ENCODE peak calls at places on chromosomes 16 and 17, in eight cellular contexts. One of them, this sample, is unnamed.

GRCh38 chr16:5504028-5504758 is 406.6 kb upstream of the EEF2KMT start:
- DNase-seq in caudate nucleus: peak
- DNase-seq in kidney tubule cell: peak
- DNase-seq in NCI-H524: no peak
- DNase-seq in substantia nigra: no peak
- DNase-seq in heart right ventricle: peak
- DNase-seq in esophagus squamous epithelium: no peak
- DNase-seq in kidney: peak
- DNase-seq in this sample: no peak

GRCh38 chr17:61285483-61286320 is 113.9 kb upstream of the TBX2 start:
- DNase-seq in heart right ventricle: peak
- DNase-seq in caudate nucleus: no peak
- DNase-seq in kidney: peak
- DNase-seq in esophagus squamous epithelium: no peak
- DNase-seq in kidney tubule cell: peak
- DNase-seq in NCI-H524: no peak
- DNase-seq in substantia nigra: no peak
- DNase-seq in this sample: no peak

GRCh38 chr17:62134397-62134796 is 69.3 kb upstream of the MED13 start:
- DNase-seq in kidney: no peak
- DNase-seq in caudate nucleus: no peak
- DNase-seq in substantia nigra: no peak
- DNase-seq in kidney tubule cell: no peak
- DNase-seq in NCI-H524: peak
- DNase-seq in heart right ventricle: no peak
- DNase-seq in esophagus squamous epithelium: no peak
- DNase-seq in this sample: no peak

GRCh38 chr16:80743273-80743672 is 61.1 kb downstream of the CDYL2 start:
- DNase-seq in kidney tubule cell: peak
- DNase-seq in substantia nigra: no peak
- DNase-seq in caudate nucleus: no peak
- DNase-seq in NCI-H524: no peak
- DNase-seq in esophagus squamous epithelium: no peak
- DNase-seq in heart right ventricle: no peak
- DNase-seq in kidney: no peak
- DNase-seq in this sample: no peak

GRCh38 chr16:11389631-11390565 is 44.6 kb downstream of the RMI2 start:
- DNase-seq in substantia nigra: no peak
- DNase-seq in kidney tubule cell: no peak
- DNase-seq in esophagus squamous epithelium: no peak
- DNase-seq in heart right ventricle: no peak
- DNase-seq in NCI-H524: no peak
- DNase-seq in kidney: no peak
- DNase-seq in caudate nucleus: no peak
- DNase-seq in this sample: no peak

GRCh38 chr16:26721290-26721689 is 345.4 kb upstream of the C16orf82 start:
- DNase-seq in kidney tubule cell: peak
- DNase-seq in kidney: no peak
- DNase-seq in substantia nigra: no peak
- DNase-seq in esophagus squamous epithelium: no peak
- DNase-seq in heart right ventricle: no peak
- DNase-seq in NCI-H524: no peak
- DNase-seq in caudate nucleus: no peak
- DNase-seq in this sample: no peak

GRCh38 chr17:36183811-36184765 is 7.7 kb upstream of the TBC1D3B start:
- DNase-seq in kidney tubule cell: no peak
- DNase-seq in kidney: no peak
- DNase-seq in esophagus squamous epithelium: no peak
- DNase-seq in heart right ventricle: no peak
- DNase-seq in caudate nucleus: no peak
- DNase-seq in substantia nigra: no peak
- DNase-seq in NCI-H524: no peak
- DNase-seq in this sample: no peak

GRCh38 chr17:7982171-7982570 is 20.2 kb upstream of the GUCY2D start:
- DNase-seq in heart right ventricle: no peak
- DNase-seq in kidney tubule cell: peak
- DNase-seq in substantia nigra: no peak
- DNase-seq in kidney: no peak
- DNase-seq in NCI-H524: no peak
- DNase-seq in caudate nucleus: no peak
- DNase-seq in esophagus squamous epithelium: no peak
- DNase-seq in this sample: no peak

GRCh38 chr17:28555022-28555421 is 2.6 kb upstream of the UNC119 start:
- DNase-seq in kidney: no peak
- DNase-seq in kidney tubule cell: no peak
- DNase-seq in caudate nucleus: no peak
- DNase-seq in NCI-H524: no peak
- DNase-seq in substantia nigra: no peak
- DNase-seq in esophagus squamous epithelium: no peak
- DNase-seq in heart right ventricle: no peak
- DNase-seq in this sample: no peak

GRCh38 chr16:2009302-2009711 is 314 bp downstream of the ZNF598 start:
- DNase-seq in substantia nigra: no peak
- DNase-seq in NCI-H524: no peak
- DNase-seq in caudate nucleus: no peak
- DNase-seq in heart right ventricle: no peak
- DNase-seq in kidney: peak
- DNase-seq in kidney tubule cell: no peak
- DNase-seq in esophagus squamous epithelium: no peak
- DNase-seq in this sample: peak

GRCh38 chr16:10940501-10941079 is 1.7 kb downstream of the DEXI start:
- DNase-seq in heart right ventricle: no peak
- DNase-seq in NCI-H524: no peak
- DNase-seq in substantia nigra: no peak
- DNase-seq in caudate nucleus: no peak
- DNase-seq in esophagus squamous epithelium: no peak
- DNase-seq in kidney: no peak
- DNase-seq in kidney tubule cell: no peak
- DNase-seq in this sample: no peak

GRCh38 chr16:28522792-28523191 is 16.0 kb downstream of the NUPR1 start:
- DNase-seq in substantia nigra: no peak
- DNase-seq in caudate nucleus: no peak
- DNase-seq in kidney: no peak
- DNase-seq in heart right ventricle: no peak
- DNase-seq in kidney tubule cell: no peak
- DNase-seq in NCI-H524: no peak
- DNase-seq in esophagus squamous epithelium: no peak
- DNase-seq in this sample: no peak

GRCh38 chr16:59698341-59698979 is 964.3 kb upstream of the GOT2 start:
- DNase-seq in heart right ventricle: no peak
- DNase-seq in kidney tubule cell: no peak
- DNase-seq in NCI-H524: peak
- DNase-seq in kidney: no peak
- DNase-seq in esophagus squamous epithelium: no peak
- DNase-seq in substantia nigra: no peak
- DNase-seq in caudate nucleus: no peak
- DNase-seq in this sample: no peak

GRCh38 chr16:84497836-84498610 is 6.4 kb downstream of the MEAK7 start:
- DNase-seq in NCI-H524: no peak
- DNase-seq in kidney: no peak
- DNase-seq in caudate nucleus: no peak
- DNase-seq in heart right ventricle: no peak
- DNase-seq in kidney tubule cell: no peak
- DNase-seq in esophagus squamous epithelium: no peak
- DNase-seq in substantia nigra: no peak
- DNase-seq in this sample: no peak

GRCh38 chr16:18804540-18804939 is 3.2 kb upstream of the ARL6IP1 start:
- DNase-seq in heart right ventricle: no peak
- DNase-seq in esophagus squamous epithelium: no peak
- DNase-seq in caudate nucleus: no peak
- DNase-seq in NCI-H524: peak
- DNase-seq in kidney tubule cell: no peak
- DNase-seq in substantia nigra: no peak
- DNase-seq in kidney: no peak
- DNase-seq in this sample: no peak

GRCh38 chr17:39722965-39723848 is 7.1 kb downstream of the MIEN1 start:
- DNase-seq in kidney: no peak
- DNase-seq in kidney tubule cell: no peak
- DNase-seq in NCI-H524: no peak
- DNase-seq in substantia nigra: no peak
- DNase-seq in esophagus squamous epithelium: no peak
- DNase-seq in heart right ventricle: no peak
- DNase-seq in caudate nucleus: no peak
- DNase-seq in this sample: peak

GRCh38 chr16:62088731-62089410 is 52.6 kb upstream of the CDH8 start:
- DNase-seq in heart right ventricle: no peak
- DNase-seq in NCI-H524: no peak
- DNase-seq in kidney: no peak
- DNase-seq in kidney tubule cell: no peak
- DNase-seq in esophagus squamous epithelium: no peak
- DNase-seq in caudate nucleus: no peak
- DNase-seq in substantia nigra: no peak
- DNase-seq in this sample: no peak

GRCh38 chr16:56189990-56190902 is 1.0 kb upstream of the GNAO1 start:
- DNase-seq in caudate nucleus: peak
- DNase-seq in heart right ventricle: no peak
- DNase-seq in kidney: peak
- DNase-seq in substantia nigra: no peak
- DNase-seq in esophagus squamous epithelium: no peak
- DNase-seq in NCI-H524: no peak
- DNase-seq in kidney tubule cell: no peak
- DNase-seq in this sample: no peak

GRCh38 chr17:48546924-48547838 is 2.3 kb upstream of the HOXB2 start:
- DNase-seq in substantia nigra: no peak
- DNase-seq in esophagus squamous epithelium: no peak
- DNase-seq in kidney: no peak
- DNase-seq in caudate nucleus: no peak
- DNase-seq in kidney tubule cell: peak
- DNase-seq in NCI-H524: no peak
- DNase-seq in heart right ventricle: no peak
- DNase-seq in this sample: no peak

GRCh38 chr16:30372037-30372712 is 1.9 kb upstream of the TBC1D10B start:
- DNase-seq in substantia nigra: no peak
- DNase-seq in heart right ventricle: no peak
- DNase-seq in kidney: no peak
- DNase-seq in NCI-H524: no peak
- DNase-seq in kidney tubule cell: no peak
- DNase-seq in caudate nucleus: no peak
- DNase-seq in esophagus squamous epithelium: no peak
- DNase-seq in this sample: no peak

GRCh38 chr17:8392674-8393469 is 4.8 kb downstream of the RNF222 start:
- DNase-seq in kidney tubule cell: no peak
- DNase-seq in esophagus squamous epithelium: no peak
- DNase-seq in kidney: peak
- DNase-seq in heart right ventricle: no peak
- DNase-seq in substantia nigra: no peak
- DNase-seq in NCI-H524: no peak
- DNase-seq in caudate nucleus: no peak
- DNase-seq in this sample: no peak

GRCh38 chr17:4142107-4142900 is 526 bp downstream of the ZZEF1 start:
- DNase-seq in kidney: peak
- DNase-seq in esophagus squamous epithelium: no peak
- DNase-seq in kidney tubule cell: peak
- DNase-seq in substantia nigra: no peak
- DNase-seq in NCI-H524: no peak
- DNase-seq in heart right ventricle: peak
- DNase-seq in caudate nucleus: no peak
- DNase-seq in this sample: peak

GRCh38 chr17:63927464-63928171 is 4.5 kb downstream of the CD79B start:
- DNase-seq in esophagus squamous epithelium: no peak
- DNase-seq in caudate nucleus: no peak
- DNase-seq in kidney: peak
- DNase-seq in kidney tubule cell: no peak
- DNase-seq in NCI-H524: no peak
- DNase-seq in heart right ventricle: no peak
- DNase-seq in substantia nigra: no peak
- DNase-seq in this sample: no peak

GRCh38 chr16:2786826-2787151 is 571 bp downstream of the PRSS33 start:
- DNase-seq in heart right ventricle: no peak
- DNase-seq in substantia nigra: no peak
- DNase-seq in esophagus squamous epithelium: no peak
- DNase-seq in caudate nucleus: no peak
- DNase-seq in kidney tubule cell: no peak
- DNase-seq in kidney: no peak
- DNase-seq in NCI-H524: no peak
- DNase-seq in this sample: no peak

GRCh38 chr17:68199837-68200688 is 47.8 kb upstream of the AMZ2 start:
- DNase-seq in caudate nucleus: no peak
- DNase-seq in substantia nigra: no peak
- DNase-seq in kidney: no peak
- DNase-seq in NCI-H524: no peak
- DNase-seq in esophagus squamous epithelium: no peak
- DNase-seq in kidney tubule cell: no peak
- DNase-seq in heart right ventricle: no peak
- DNase-seq in this sample: no peak

GRCh38 chr17:65254166-65254565 is 117.0 kb downstream of the RGS9 start:
- DNase-seq in heart right ventricle: no peak
- DNase-seq in kidney tubule cell: peak
- DNase-seq in esophagus squamous epithelium: no peak
- DNase-seq in kidney: no peak
- DNase-seq in substantia nigra: no peak
- DNase-seq in caudate nucleus: no peak
- DNase-seq in NCI-H524: no peak
- DNase-seq in this sample: no peak

GRCh38 chr16:67883872-67884261 is 818 bp upstream of the NRN1L start:
- DNase-seq in esophagus squamous epithelium: no peak
- DNase-seq in heart right ventricle: peak
- DNase-seq in NCI-H524: no peak
- DNase-seq in kidney tubule cell: peak
- DNase-seq in caudate nucleus: no peak
- DNase-seq in substantia nigra: peak
- DNase-seq in kidney: no peak
- DNase-seq in this sample: peak

GRCh38 chr17:76446449-76447231 is 6.3 kb downstream of the UBE2O start:
- DNase-seq in kidney: no peak
- DNase-seq in substantia nigra: no peak
- DNase-seq in NCI-H524: no peak
- DNase-seq in esophagus squamous epithelium: no peak
- DNase-seq in kidney tubule cell: peak
- DNase-seq in caudate nucleus: no peak
- DNase-seq in heart right ventricle: no peak
- DNase-seq in this sample: no peak

GRCh38 chr17:69405096-69405495 is 9.4 kb upstream of the MAP2K6 start:
- DNase-seq in heart right ventricle: no peak
- DNase-seq in kidney tubule cell: no peak
- DNase-seq in caudate nucleus: no peak
- DNase-seq in substantia nigra: no peak
- DNase-seq in kidney: no peak
- DNase-seq in esophagus squamous epithelium: no peak
- DNase-seq in NCI-H524: no peak
- DNase-seq in this sample: no peak

GRCh38 chr17:36495076-36495578 is 8.6 kb downstream of the ZNHIT3 start:
- DNase-seq in NCI-H524: no peak
- DNase-seq in kidney: no peak
- DNase-seq in caudate nucleus: no peak
- DNase-seq in esophagus squamous epithelium: no peak
- DNase-seq in substantia nigra: no peak
- DNase-seq in heart right ventricle: no peak
- DNase-seq in kidney tubule cell: no peak
- DNase-seq in this sample: no peak

GRCh38 chr16:1493746-1494094 is 560 bp downstream of the TELO2 start:
- DNase-seq in esophagus squamous epithelium: no peak
- DNase-seq in caudate nucleus: no peak
- DNase-seq in kidney: no peak
- DNase-seq in NCI-H524: no peak
- DNase-seq in kidney tubule cell: peak
- DNase-seq in heart right ventricle: no peak
- DNase-seq in substantia nigra: no peak
- DNase-seq in this sample: no peak